ENCODE peak calls at places on chromosomes 13 and 19, in nine cellular contexts. S is coronary artery; V is psoas muscle; K is mesenchymal stem cell; A is cardiac fibroblast; G is Peyer's patch; H is CD8-positive, alpha-beta memory T cell; N is astrocyte of the spinal cord; X is CD4-positive, CD25-positive, alpha-beta regulatory T cell. Z is an unnamed sample.

GRCh38 chr19:54373781-54374266 is 9.1 kb upstream of the LAIR1 start:
- DNase-seq in S (no peak), V (no peak), K (no peak), A (no peak), G (no peak), H (no peak), N (no peak), X (no peak), Z (no peak)

GRCh38 chr13:33612641-33613638 is 205.0 kb upstream of the RFC3 start:
- DNase-seq in S (no peak), V (no peak), K (no peak), A (no peak), G (no peak), H (no peak), N (no peak), X (peak; percentile 74), Z (no peak)

GRCh38 chr19:41753936-41754529 is 1.3 kb upstream of the CEACAM6 start:
- DNase-seq in S (no peak), V (no peak), K (peak; percentile 6), A (peak; percentile 28), G (no peak), H (peak; percentile 72), N (peak; percentile 7), X (peak; percentile 69), Z (peak; percentile 39)

GRCh38 chr13:95641961-95642621 is 2.4 kb downstream of the DZIP1 start:
- DNase-seq in S (peak; percentile 75), V (peak; percentile 43), K (peak; percentile 59), A (peak; percentile 69), G (peak; percentile 62), H (no peak), N (peak; percentile 62), X (no peak), Z (no peak)

GRCh38 chr13:49113526-49114286 is 106.4 kb upstream of the MLNR start:
- DNase-seq in S (no peak), V (no peak), K (peak; percentile 37), A (peak; percentile 68), G (no peak), H (no peak), N (peak; percentile 72), X (peak; percentile 11), Z (peak; percentile 18)

GRCh38 chr19:32873560-32873959 is 4.0 kb upstream of the SLC7A9 start:
- DNase-seq in S (no peak), V (no peak), K (no peak), A (no peak), G (no peak), H (no peak), N (no peak), X (no peak), Z (no peak)

GRCh38 chr13:94090773-94091172 is 388.7 kb downstream of the DCT start:
- DNase-seq in S (no peak), V (no peak), K (peak; percentile 35), A (no peak), G (no peak), H (no peak), N (no peak), X (no peak), Z (no peak)

GRCh38 chr19:459724-460511 is 915 bp downstream of the SHC2 start:
- DNase-seq in S (no peak), V (peak; percentile 66), K (peak; percentile 82), A (peak; percentile 20), G (peak; percentile 77), H (no peak), N (peak; percentile 40), X (no peak), Z (no peak)

GRCh38 chr13:52738719-52739467 is 727 bp downstream of the CNMD start:
- DNase-seq in S (no peak), V (no peak), K (peak; percentile 10), A (peak; percentile 1), G (peak; percentile 46), H (no peak), N (no peak), X (peak; percentile 10), Z (no peak)

DNA sequence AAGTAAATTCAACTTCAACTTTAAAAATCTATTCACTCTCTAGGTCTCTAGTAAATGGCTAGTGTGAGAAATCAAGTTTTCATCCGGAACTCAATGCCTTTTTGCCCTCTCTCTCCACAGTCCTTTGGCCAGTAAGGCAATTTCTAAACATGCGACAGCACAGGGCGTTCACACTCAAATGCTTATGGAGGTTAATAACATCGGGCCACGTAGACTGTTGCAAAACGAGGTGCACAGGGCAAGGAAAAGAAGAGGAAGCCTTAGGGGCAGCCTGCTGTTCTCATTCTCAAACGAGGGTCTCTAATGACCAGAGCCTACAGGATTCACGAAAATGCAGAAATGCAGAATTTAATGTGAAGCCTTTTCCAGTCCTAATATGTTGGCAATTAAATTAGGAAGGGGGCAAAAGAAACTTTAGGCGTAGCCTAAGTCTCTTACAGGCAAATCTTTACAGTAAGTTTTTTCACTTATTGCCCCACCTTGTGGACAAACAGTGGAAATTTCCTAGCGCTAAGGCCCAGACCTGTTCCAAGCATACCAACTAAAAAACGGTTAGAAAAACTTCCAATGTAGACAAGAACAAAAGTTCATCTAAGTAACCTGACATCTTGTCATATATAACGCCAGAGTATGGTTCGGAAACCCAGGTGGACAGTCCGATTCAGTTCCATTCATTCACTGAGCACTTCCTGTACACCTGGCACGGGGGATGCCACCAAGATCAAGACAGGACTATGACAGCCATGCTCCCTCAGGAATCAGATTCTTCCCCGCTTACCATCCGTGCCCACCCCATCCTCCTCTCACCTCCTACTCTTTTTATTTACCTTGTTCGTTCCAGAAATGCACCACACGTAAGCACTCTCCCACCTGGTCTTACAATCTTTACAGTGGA is 5.1 kb downstream of the ZAR1L start:
- DNase-seq in S (no peak), V (no peak), K (peak; percentile 65), A (peak; percentile 82), G (no peak), H (no peak), N (peak; percentile 76), X (peak; percentile 69), Z (peak; percentile 69)
- H3K4me3 ChIP-seq in S (peak overlapping the region; percentile 49), V (peak overlapping the region; percentile 44), K (no peak overlapping the region), A (no peak overlapping the region), G (peak overlapping the region; percentile 33), H (no peak overlapping the region), N (no peak overlapping the region), X (peak overlapping the region; percentile 22), Z (no peak overlapping the region)

GRCh38 chr19:46913852-46914430 is 53.1 kb downstream of the ARHGAP35 start:
- DNase-seq in S (no peak), V (no peak), K (peak; percentile 88), A (peak; percentile 39), G (no peak), H (no peak), N (peak; percentile 71), X (peak; percentile 31), Z (no peak)
- H3K4me3 ChIP-seq in S (peak overlapping the region; percentile 31), V (no peak overlapping the region), K (no peak overlapping the region), A (no peak overlapping the region), G (no peak overlapping the region), H (no peak overlapping the region), N (no peak overlapping the region), X (peak overlapping the region; percentile 37), Z (no peak overlapping the region)

DNA sequence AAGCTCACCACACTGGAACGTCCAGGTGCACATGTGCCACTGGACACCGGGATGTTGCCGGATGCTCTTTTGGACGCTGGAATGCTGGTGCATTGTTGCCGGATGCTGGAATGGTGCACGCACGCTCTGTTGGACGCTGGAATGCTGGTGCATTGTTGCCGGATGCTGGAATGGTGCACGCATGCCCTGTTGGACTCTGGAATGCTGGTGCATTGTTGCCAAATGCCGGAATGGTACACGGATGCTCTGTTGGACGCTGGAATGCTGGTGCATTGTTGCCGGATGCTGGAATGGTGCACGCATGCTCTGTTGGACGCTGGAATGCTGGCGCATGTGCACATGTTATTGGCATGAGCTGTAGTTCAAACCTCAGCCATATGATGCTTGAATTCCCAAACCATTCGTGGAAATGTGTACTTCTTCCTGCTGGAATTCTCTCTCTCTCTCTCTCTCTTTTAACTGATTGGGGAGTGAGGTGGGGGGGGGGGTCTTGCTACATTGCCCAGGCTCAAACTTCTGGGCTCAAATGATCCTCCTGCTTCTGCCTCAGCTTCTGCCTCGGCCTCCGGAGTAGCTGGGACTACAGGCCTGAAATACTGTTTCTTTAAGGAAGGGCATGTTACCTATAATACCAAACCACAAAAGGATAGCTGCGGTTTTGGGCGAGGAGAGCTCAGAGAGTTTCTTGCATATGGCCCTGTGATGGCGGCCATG is 1.2 kb upstream of the MCF2L start:
- DNase-seq in S (no peak), V (no peak), K (no peak), A (no peak), G (no peak), H (no peak), N (no peak), X (no peak), Z (peak; percentile 30)
- H3K4me3 ChIP-seq in S (peak overlapping the region; percentile 70), V (peak overlapping the region; percentile 53), K (no peak overlapping the region), A (no peak overlapping the region), G (peak overlapping the region; percentile 65), H (peak overlapping the region; percentile 86), N (no peak overlapping the region), X (no peak overlapping the region), Z (peak overlapping the region; percentile 63)

GRCh38 chr13:105142556-105142955 is 1392.9 kb downstream of the EFNB2 start:
- DNase-seq in S (no peak), V (no peak), K (no peak), A (no peak), G (no peak), H (no peak), N (no peak), X (no peak), Z (peak; percentile 22)

GRCh38 chr13:105139048-105139379 is 1396.4 kb downstream of the EFNB2 start:
- DNase-seq in S (no peak), V (no peak), K (no peak), A (no peak), G (no peak), H (no peak), N (no peak), X (no peak), Z (peak; percentile 28)

GRCh38 chr13:105135852-105136251 is 1399.6 kb downstream of the EFNB2 start:
- DNase-seq in S (no peak), V (no peak), K (no peak), A (no peak), G (no peak), H (no peak), N (no peak), X (no peak), Z (peak; percentile 82)

GRCh38 chr13:105144020-105144419 is 1391.4 kb downstream of the EFNB2 start:
- DNase-seq in S (no peak), V (no peak), K (no peak), A (no peak), G (no peak), H (no peak), N (no peak), X (no peak), Z (peak; percentile 31)

DNA sequence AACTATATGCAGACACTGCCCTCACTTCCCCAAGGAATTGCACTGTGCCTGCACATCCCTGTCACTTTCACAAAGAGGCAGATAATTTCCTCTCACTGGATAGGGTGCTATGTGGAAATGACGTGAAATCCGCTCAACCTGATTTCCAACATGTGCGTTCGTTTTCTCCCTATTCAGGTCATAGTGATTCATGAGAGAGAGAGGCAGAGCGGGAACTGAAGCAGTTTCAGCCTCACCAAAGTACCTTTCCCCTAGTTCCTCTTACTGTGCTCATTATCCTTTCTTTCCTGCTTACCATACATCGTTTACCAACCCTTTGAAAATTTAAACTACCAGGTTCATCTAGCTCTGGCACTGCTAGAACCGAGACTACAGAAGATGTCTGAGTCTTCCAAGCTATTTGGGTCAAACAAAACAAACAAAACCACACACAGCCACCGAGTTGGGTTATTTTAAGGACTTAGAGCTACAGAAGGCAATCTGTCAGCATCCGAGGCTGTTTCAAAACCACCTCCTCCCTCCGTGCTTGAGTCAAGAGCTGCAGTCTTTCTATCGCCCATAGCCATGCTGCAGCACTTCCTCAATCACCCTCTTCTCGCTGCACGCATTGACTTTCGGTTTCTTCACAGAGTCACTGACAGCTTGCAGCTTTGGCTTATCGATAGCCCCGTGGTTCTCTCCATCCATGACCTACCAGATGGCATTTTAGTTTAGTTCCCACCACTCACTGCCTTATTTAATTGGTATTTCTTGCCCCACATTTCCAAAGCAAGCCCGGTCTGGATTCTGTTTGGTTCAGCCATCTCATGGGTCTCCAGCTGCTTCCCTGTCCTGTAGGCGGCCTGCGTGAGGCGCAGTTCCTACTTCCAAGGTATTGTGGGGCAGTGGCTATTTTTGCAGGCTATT is 1395.8 kb downstream of the EFNB2 start:
- DNase-seq in S (no peak), V (peak; percentile 13), K (peak; percentile 8), A (peak; percentile 34), G (no peak), H (peak; percentile 72), N (peak; percentile 11), X (peak; percentile 88), Z (peak; percentile 78)
- H3K4me3 ChIP-seq in S (peak overlapping the region; percentile 69), V (peak overlapping the region; percentile 31), K (no peak overlapping the region), A (peak overlapping the region; percentile 48), G (peak overlapping the region; percentile 22), H (peak overlapping the region; percentile 74), N (peak overlapping the region; percentile 25), X (peak overlapping the region; percentile 97), Z (peak overlapping the region; percentile 73)